ENCODE peak calls at places on chromosomes 11 and 22, in eight cellular contexts. O is NCI-H460; B is CD8-positive, alpha-beta memory T cell; W is left cardiac atrium; S is SW 1271; R is mesendoderm; V is GM19239; Y is NCI-H524. P is an unnamed sample.

GRCh38 chr11:110134120-110134519 is 40.9 kb downstream of the ZC3H12C start:
- DNase-seq in W (no peak), R (no peak), V (no peak), B (no peak), O (no peak), S (no peak), Y (peak), P (no peak)

GRCh38 chr22:31106651-31107205 is 640 bp downstream of the SELENOM start:
- DNase-seq in Y (no peak), R (no peak), O (no peak), B (no peak), W (no peak), S (peak), V (no peak), P (peak)

GRCh38 chr11:74316772-74317505 is 5.5 kb upstream of the P4HA3 start:
- DNase-seq in B (no peak), W (no peak), V (no peak), R (no peak), S (no peak), O (no peak), Y (no peak), P (peak)

GRCh38 chr22:30396871-30397655 is at the start of gene SEC14L2:
- DNase-seq in R (peak), W (peak), Y (peak), B (peak), S (peak), O (peak), V (no peak), P (peak)

GRCh38 chr11:15073361-15074205 is at the start of gene CALCB:
- DNase-seq in B (peak), S (no peak), O (no peak), R (peak), Y (peak), V (no peak), W (peak), P (peak)

GRCh38 chr11:8206251-8207079 is 37.6 kb upstream of the RIC3 start:
- DNase-seq in O (no peak), R (no peak), W (peak), V (no peak), Y (peak), S (no peak), B (no peak), P (no peak)

GRCh38 chr11:33690290-33691050 is 10.2 kb downstream of the C11orf91 start:
- DNase-seq in W (peak), Y (no peak), O (peak), V (no peak), S (peak), B (no peak), R (no peak), P (peak)

GRCh38 chr11:1308745-1309497 is 511 bp downstream of the TOLLIP start:
- DNase-seq in O (no peak), S (no peak), V (no peak), Y (no peak), R (no peak), B (no peak), W (no peak), P (peak)

GRCh38 chr11:82732734-82733443 is 775 bp downstream of the FAM181B start:
- DNase-seq in B (peak), V (no peak), Y (peak), W (peak), O (no peak), S (no peak), R (peak), P (no peak)

GRCh38 chr11:134947556-134947955 is 535.5 kb upstream of the B3GAT1 start:
- DNase-seq in S (no peak), W (no peak), V (no peak), R (no peak), B (no peak), Y (no peak), O (no peak), P (no peak)

GRCh38 chr11:12015486-12015885 is 7.1 kb upstream of the DKK3 start:
- DNase-seq in B (no peak), V (no peak), R (no peak), Y (no peak), O (no peak), W (no peak), S (no peak), P (no peak)

GRCh38 chr22:32389685-32390084 is 22.4 kb downstream of the RTCB start:
- DNase-seq in S (peak), W (no peak), V (no peak), R (peak), Y (peak), B (no peak), O (no peak), P (peak)

GRCh38 chr22:22763512-22763911 is 119.1 kb downstream of the GGTLC2 start:
- DNase-seq in R (no peak), Y (no peak), S (no peak), B (no peak), O (no peak), W (no peak), V (no peak), P (no peak)

GRCh38 chr22:24146791-24147353 is 34.4 kb upstream of the SUSD2 start:
- DNase-seq in W (no peak), B (no peak), S (peak), Y (no peak), R (peak), O (no peak), V (no peak), P (peak)

GRCh38 chr11:104091281-104092071 is 55.0 kb downstream of the DDI1 start:
- DNase-seq in B (no peak), W (no peak), Y (no peak), S (no peak), O (no peak), R (peak), V (no peak), P (no peak)

P was measured in fibroblast of mammary gland.